ENCODE peak calls at places on chromosomes 5 and 9, in ten cellular contexts. U is brain microvascular endothelial cell; C is heart left ventricle; F is transverse colon; G is PC-9; Y is hepatocyte; O is A549; B is cardiac muscle cell; A is CD8-positive, alpha-beta T cell; X is lung. Z is an unnamed sample.

GRCh38 chr5:125704888-125705287 is 718.3 kb upstream of the GRAMD2B start:
- DNase-seq in U (no peak), C (no peak), F (no peak), G (no peak), Y (no peak), O (no peak), B (no peak), A (no peak), X (no peak), Z (no peak)

GRCh38 chr5:73152411-73153388 is 20.3 kb upstream of the TMEM174 start:
- DNase-seq in U (no peak), C (no peak), F (no peak), G (no peak), Y (no peak), O (no peak), B (no peak), A (no peak), X (no peak), Z (peak)

GRCh38 chr9:9102295-9102694 is 1302.7 kb upstream of the DMAC1 start:
- DNase-seq in U (no peak), C (no peak), F (no peak), G (no peak), Y (no peak), O (no peak), B (no peak), A (no peak), X (no peak), Z (no peak)

GRCh38 chr9:121640076-121640475 is 11.4 kb upstream of the DAB2IP start:
- DNase-seq in U (no peak), C (peak), F (peak), G (no peak), Y (peak), O (peak), B (peak), A (peak), X (no peak), Z (peak)

GRCh38 chr5:174082286-174082685 is 36.8 kb downstream of the NSG2 start:
- DNase-seq in U (no peak), C (no peak), F (no peak), G (no peak), Y (no peak), O (no peak), B (no peak), A (no peak), X (no peak), Z (peak)

GRCh38 chr9:129126789-129127618 is 15.8 kb downstream of the PTPA start:
- DNase-seq in U (no peak), C (no peak), F (no peak), G (no peak), Y (no peak), O (no peak), B (no peak), A (no peak), X (no peak), Z (no peak)

GRCh38 chr5:321233-321725 is at the start of gene AHRR:
- DNase-seq in U (peak), C (peak), F (peak), G (no peak), Y (peak), O (peak), B (peak), A (no peak), X (no peak), Z (peak)

GRCh38 chr9:86354882-86355399 is 731 bp upstream of the TUT7 start:
- DNase-seq in U (no peak), C (no peak), F (no peak), G (no peak), Y (no peak), O (peak), B (no peak), A (no peak), X (no peak), Z (no peak)

GRCh38 chr9:92590386-92590785 is 54.6 kb upstream of the ECM2 start:
- DNase-seq in U (no peak), C (peak), F (peak), G (no peak), Y (peak), O (no peak), B (no peak), A (no peak), X (no peak), Z (no peak)

GRCh38 chr5:97427235-97427634 is 244.2 kb upstream of the RIOK2 start:
- DNase-seq in U (no peak), C (no peak), F (no peak), G (no peak), Y (no peak), O (no peak), B (no peak), A (no peak), X (no peak), Z (no peak)

GRCh38 chr9:123746765-123747164 is 183.2 kb downstream of the DENND1A start:
- DNase-seq in U (no peak), C (no peak), F (no peak), G (no peak), Y (no peak), O (no peak), B (no peak), A (no peak), X (no peak), Z (no peak)
- H3K27ac ChIP-seq in U (no peak), C (no peak), F (no peak), G (no peak), Y (no peak), O (no peak), B (no peak), A (no peak), X (no peak), Z (no peak)

GRCh38 chr5:177552839-177553455 is 1.4 kb downstream of the FAM193B start:
- DNase-seq in U (no peak), C (no peak), F (no peak), G (no peak), Y (no peak), O (no peak), B (no peak), A (no peak), X (no peak), Z (peak)

GRCh38 chr5:177555228-177555627 is 865 bp upstream of the FAM193B start:
- DNase-seq in U (no peak), C (no peak), F (no peak), G (no peak), Y (no peak), O (no peak), B (no peak), A (no peak), X (no peak), Z (no peak)

GRCh38 chr5:177555665-177556064 is 1.3 kb upstream of the FAM193B start:
- DNase-seq in U (no peak), C (no peak), F (no peak), G (no peak), Y (no peak), O (no peak), B (no peak), A (no peak), X (no peak), Z (no peak)

GRCh38 chr5:177554474-177555111 is at the start of gene FAM193B:
- DNase-seq in U (peak), C (peak), F (peak), G (peak), Y (peak), O (peak), B (peak), A (peak), X (peak), Z (peak)

GRCh38 chr5:177553671-177554429 is 513 bp downstream of the FAM193B start:
- DNase-seq in U (no peak), C (peak), F (peak), G (no peak), Y (peak), O (peak), B (peak), A (peak), X (peak), Z (no peak)
- H3K27ac ChIP-seq in U (peak), C (peak), F (peak), G (no peak), Y (peak), O (peak), B (peak), A (peak), X (peak), Z (no peak)

DNA sequence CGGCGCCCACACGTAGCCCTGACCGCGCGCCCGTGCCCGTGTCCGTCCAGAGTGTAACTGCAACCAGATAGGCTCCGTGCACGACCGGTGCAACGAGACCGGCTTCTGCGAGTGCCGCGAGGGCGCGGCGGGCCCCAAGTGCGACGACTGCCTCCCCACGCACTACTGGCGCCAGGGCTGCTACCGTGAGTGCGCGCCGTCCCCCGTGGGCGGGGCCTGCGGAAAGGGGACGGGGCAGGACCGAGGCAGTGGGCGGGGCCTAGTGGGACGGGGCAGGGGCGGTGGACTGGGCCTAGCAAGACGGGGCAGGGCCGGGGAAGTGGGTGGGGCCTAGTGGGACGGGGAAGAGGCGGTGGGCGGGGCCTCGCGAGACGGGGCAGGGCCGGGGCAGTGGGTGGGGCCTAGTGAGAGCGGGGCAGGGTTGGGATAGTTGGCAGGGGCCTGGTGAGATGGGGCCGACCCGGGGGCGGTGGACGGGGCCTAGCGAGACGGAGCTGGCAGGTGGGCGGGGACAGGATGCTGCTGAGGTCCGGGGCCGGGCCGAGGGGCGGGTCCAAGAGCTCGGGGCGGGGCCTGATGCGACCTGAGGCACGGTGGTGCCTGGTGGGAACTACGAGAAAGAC is 79.1 kb downstream of the NTNG2 start:
- DNase-seq in U (peak), C (peak), F (peak), G (no peak), Y (peak), O (peak), B (peak), A (peak), X (peak), Z (peak)
- H3K27ac ChIP-seq in U (no peak), C (peak), F (peak), G (no peak), Y (no peak), O (no peak), B (peak), A (peak), X (no peak), Z (no peak)

GRCh38 chr9:37156781-37157356 is 36.5 kb downstream of the ZCCHC7 start:
- DNase-seq in U (peak), C (no peak), F (no peak), G (no peak), Y (no peak), O (no peak), B (no peak), A (no peak), X (no peak), Z (peak)
- H3K27ac ChIP-seq in U (no peak), C (no peak), F (no peak), G (no peak), Y (no peak), O (no peak), B (no peak), A (no peak), X (no peak), Z (no peak)

Z was measured in PC-3.